ENCODE peak calls at places on chromosomes 13 and 19, in six cellular contexts. O, G, Z, U, S and X are unnamed samples.

GRCh38 chr13:20521388-20521787 is 4.3 kb downstream of the CRYL1 start:
- DNase-seq in O (no peak), G (no peak), Z (no peak), U (no peak), S (no peak), X (no peak)

GRCh38 chr19:41352609-41353465 is 885 bp downstream of the TGFB1 start:
- DNase-seq in O (peak), G (peak), Z (peak), U (peak), S (peak), X (peak)

GRCh38 chr19:58468216-58468839 is 1.4 kb downstream of the ZNF324 start:
- DNase-seq in O (peak), G (no peak), Z (no peak), U (no peak), S (no peak), X (no peak)

GRCh38 chr19:31408460-31409124 is 59.4 kb upstream of the TSHZ3 start:
- DNase-seq in O (peak), G (peak), Z (peak), U (no peak), S (no peak), X (no peak)

GRCh38 chr19:48881741-48882657 is 9.8 kb downstream of the PPP1R15A start:
- DNase-seq in O (no peak), G (no peak), Z (no peak), U (no peak), S (no peak), X (peak)

GRCh38 chr19:41638624-41639023 is 11.8 kb upstream of the CEACAM4 start:
- DNase-seq in O (no peak), G (no peak), Z (no peak), U (no peak), S (no peak), X (no peak)

GRCh38 chr19:42494321-42494720 is 34.0 kb downstream of the CEACAM1 start:
- DNase-seq in O (no peak), G (no peak), Z (no peak), U (no peak), S (no peak), X (no peak)

GRCh38 chr13:100290165-100290801 is 201.4 kb downstream of the PCCA start:
- DNase-seq in O (peak), G (no peak), Z (no peak), U (no peak), S (no peak), X (no peak)

GRCh38 chr19:58228584-58229254 is at the start of gene ZNF544:
- DNase-seq in O (peak), G (peak), Z (peak), U (peak), S (peak), X (peak)

GRCh38 chr19:29576761-29577661 is 29.1 kb upstream of the POP4 start:
- DNase-seq in O (peak), G (peak), Z (no peak), U (no peak), S (peak), X (no peak)

GRCh38 chr13:45325806-45326205 is 15.2 kb downstream of the TPT1 start:
- DNase-seq in O (peak), G (peak), Z (peak), U (no peak), S (no peak), X (no peak)

GRCh38 chr19:45668342-45668871 is 386 bp downstream of the GIPR start:
- DNase-seq in O (no peak), G (no peak), Z (no peak), U (no peak), S (no peak), X (peak)

GRCh38 chr13:96252903-96253302 is 163.0 kb downstream of the HS6ST3 start:
- DNase-seq in O (no peak), G (no peak), Z (no peak), U (no peak), S (no peak), X (no peak)

GRCh38 chr13:38086721-38087120 is 217.1 kb upstream of the TRPC4 start:
- DNase-seq in O (no peak), G (no peak), Z (no peak), U (no peak), S (no peak), X (no peak)

GRCh38 chr13:100280681-100281080 is 191.8 kb downstream of the PCCA start:
- DNase-seq in O (peak), G (peak), Z (peak), U (no peak), S (no peak), X (no peak)

GRCh38 chr19:41981724-41982123 is 12.3 kb downstream of the ATP1A3 start:
- DNase-seq in O (no peak), G (no peak), Z (no peak), U (no peak), S (no peak), X (no peak)

GRCh38 chr19:12939292-12939606 is 840 bp downstream of the CALR start:
- DNase-seq in O (peak), G (peak), Z (peak), U (no peak), S (no peak), X (no peak)

GRCh38 chr13:96481482-96481881 is 391.6 kb downstream of the HS6ST3 start:
- DNase-seq in O (no peak), G (no peak), Z (no peak), U (no peak), S (no peak), X (no peak)

GRCh38 chr19:36833430-36833829 is 4.8 kb downstream of the ZNF790 start:
- DNase-seq in O (no peak), G (no peak), Z (no peak), U (no peak), S (no peak), X (no peak)

GRCh38 chr19:35458821-35459391 is 10.8 kb downstream of the FFAR2 start:
- DNase-seq in O (no peak), G (no peak), Z (no peak), U (no peak), S (no peak), X (no peak)

GRCh38 chr13:82713681-82714405 is 1168.4 kb downstream of the SLITRK1 start:
- DNase-seq in O (peak), G (peak), Z (peak), U (no peak), S (no peak), X (no peak)

GRCh38 chr19:14149509-14149994 is 13.2 kb upstream of the ASF1B start:
- DNase-seq in O (no peak), G (peak), Z (peak), U (peak), S (no peak), X (peak)

GRCh38 chr13:113186061-113186900 is 22.2 kb downstream of the PCID2 start:
- DNase-seq in O (no peak), G (no peak), Z (no peak), U (no peak), S (peak), X (peak)

GRCh38 chr19:12766051-12766521 is 9.3 kb downstream of the HOOK2 start:
- DNase-seq in O (peak), G (peak), Z (peak), U (peak), S (peak), X (peak)

GRCh38 chr13:32206097-32206740 is 108.9 kb downstream of the ZAR1L start:
- DNase-seq in O (peak), G (peak), Z (peak), U (no peak), S (no peak), X (no peak)

GRCh38 chr19:46317339-46317738 is 20.5 kb downstream of the HIF3A start:
- DNase-seq in O (no peak), G (no peak), Z (no peak), U (no peak), S (no peak), X (no peak)

GRCh38 chr19:18118420-18119242 is 21.1 kb downstream of the MAST3 start:
- DNase-seq in O (peak), G (peak), Z (no peak), U (no peak), S (no peak), X (no peak)

GRCh38 chr13:107275945-107276614 is 708.1 kb upstream of the ARGLU1 start:
- DNase-seq in O (no peak), G (peak), Z (peak), U (no peak), S (no peak), X (no peak)

GRCh38 chr13:74026753-74027152 is 107.5 kb downstream of the KLF12 start:
- DNase-seq in O (peak), G (peak), Z (no peak), U (no peak), S (peak), X (peak)

GRCh38 chr19:52507266-52507665 is 20.2 kb upstream of the ZNF808 start:
- DNase-seq in O (no peak), G (no peak), Z (no peak), U (no peak), S (no peak), X (no peak)

GRCh38 chr19:46697142-46697960 is 19.6 kb downstream of the PRKD2 start:
- DNase-seq in O (peak), G (peak), Z (peak), U (no peak), S (no peak), X (no peak)

GRCh38 chr13:97339989-97340361 is 94.0 kb upstream of the RAP2A start:
- DNase-seq in O (no peak), G (no peak), Z (no peak), U (no peak), S (no peak), X (no peak)

GRCh38 chr13:26184791-26185250 is 37.3 kb downstream of the RNF6 start:
- DNase-seq in O (peak), G (peak), Z (peak), U (peak), S (peak), X (peak)

GRCh38 chr13:26186995-26187394 is 35.1 kb downstream of the RNF6 start:
- DNase-seq in O (no peak), G (no peak), Z (no peak), U (no peak), S (no peak), X (no peak)

GRCh38 chr13:26185720-26186119 is 36.4 kb downstream of the RNF6 start:
- DNase-seq in O (peak), G (no peak), Z (no peak), U (no peak), S (no peak), X (no peak)

GRCh38 chr13:26183416-26183815 is 38.7 kb downstream of the RNF6 start:
- DNase-seq in O (no peak), G (no peak), Z (no peak), U (no peak), S (no peak), X (no peak)

GRCh38 chr13:26186141-26186870 is 35.8 kb downstream of the RNF6 start:
- DNase-seq in O (peak), G (peak), Z (peak), U (peak), S (peak), X (peak)
- TF ChIP-seq CTCF in O (peak), G (peak), Z (peak), U (no peak), S (peak), X (peak)

DNA sequence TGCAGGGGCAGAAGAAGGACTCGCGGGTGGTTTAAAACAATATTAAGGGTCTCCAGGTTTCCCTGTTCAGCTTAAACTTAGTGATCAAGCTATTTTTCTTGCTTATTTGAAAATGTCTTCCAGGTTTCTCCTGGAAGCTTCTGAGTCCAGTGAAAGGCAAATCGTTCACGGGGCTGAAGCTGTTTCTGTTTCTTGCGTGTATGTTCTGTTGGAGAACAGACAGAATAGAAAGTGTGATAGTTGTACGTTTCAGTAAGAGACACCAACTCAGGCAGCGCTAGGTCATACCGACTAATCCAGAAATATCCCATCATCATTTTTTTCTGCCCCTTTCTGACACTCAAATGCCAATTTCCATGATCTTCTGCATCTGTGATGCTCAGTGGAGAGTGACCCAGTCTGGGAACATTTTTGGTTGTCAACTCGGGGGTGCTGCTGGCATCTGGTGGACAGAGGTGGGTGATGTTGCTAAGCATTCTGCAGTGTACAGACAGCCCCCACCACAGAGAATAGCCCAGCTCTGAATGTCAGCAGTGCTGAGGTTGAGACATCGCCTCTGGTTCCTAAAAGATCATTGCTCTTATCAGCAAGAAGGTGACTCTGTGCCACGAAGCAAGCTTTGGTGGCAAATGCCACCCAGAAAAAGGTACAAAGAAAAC is 4.3 kb downstream of the KLF2 start:
- DNase-seq in O (peak), G (peak), Z (peak), U (no peak), S (no peak), X (peak)
- TF ChIP-seq CTCF in O (no peak), G (peak), Z (peak), U (no peak), S (no peak), X (no peak)

GRCh38 chr19:55112781-55113569 is 4.5 kb downstream of the PPP1R12C start:
- DNase-seq in O (no peak), G (no peak), Z (no peak), U (no peak), S (peak), X (no peak)
- TF ChIP-seq CTCF in O (no peak), G (no peak), Z (no peak), U (no peak), S (no peak), X (no peak)

GRCh38 chr19:1394252-1395193 is 6.8 kb downstream of the GAMT start:
- DNase-seq in O (no peak), G (no peak), Z (no peak), U (no peak), S (no peak), X (no peak)
- TF ChIP-seq CTCF in O (no peak), G (no peak), Z (no peak), U (no peak), S (no peak), X (no peak)